ENCODE peak calls at places on chromosomes 4 and X, in five cellular contexts. One of them, this sample, is unnamed.

GRCh38 chrX:38618152-38618551 is 56.8 kb downstream of the TSPAN7 start:
- DNase-seq in GM23248: no peak
- DNase-seq in fibroblast of the aortic adventitia: no peak
- DNase-seq in AG10803: no peak
- DNase-seq in Peyer's patch: no peak
- DNase-seq in this sample: no peak

GRCh38 chrX:15056044-15056443 is 182.8 kb downstream of the MOSPD2 start:
- DNase-seq in GM23248: peak
- DNase-seq in fibroblast of the aortic adventitia: no peak
- DNase-seq in AG10803: no peak
- DNase-seq in Peyer's patch: no peak
- DNase-seq in this sample: no peak

GRCh38 chr4:1479454-1479853 is 73.2 kb upstream of the NKX1-1 start:
- DNase-seq in GM23248: no peak
- DNase-seq in fibroblast of the aortic adventitia: no peak
- DNase-seq in AG10803: no peak
- DNase-seq in Peyer's patch: no peak
- DNase-seq in this sample: no peak

GRCh38 chr4:1378559-1379231 is 27.5 kb downstream of the NKX1-1 start:
- DNase-seq in GM23248: no peak
- DNase-seq in fibroblast of the aortic adventitia: no peak
- DNase-seq in AG10803: no peak
- DNase-seq in Peyer's patch: no peak
- DNase-seq in this sample: no peak

GRCh38 chr4:7960790-7961655 is 21.4 kb upstream of the AFAP1 start:
- DNase-seq in GM23248: peak
- DNase-seq in fibroblast of the aortic adventitia: peak
- DNase-seq in AG10803: peak
- DNase-seq in Peyer's patch: no peak
- DNase-seq in this sample: no peak

GRCh38 chr4:128244379-128244778 is 43.2 kb downstream of the PGRMC2 start:
- DNase-seq in GM23248: peak
- DNase-seq in fibroblast of the aortic adventitia: no peak
- DNase-seq in AG10803: peak
- DNase-seq in Peyer's patch: no peak
- DNase-seq in this sample: no peak

GRCh38 chrX:34656467-34656841 is 631 bp downstream of the TMEM47 start:
- DNase-seq in GM23248: peak
- DNase-seq in fibroblast of the aortic adventitia: no peak
- DNase-seq in AG10803: no peak
- DNase-seq in Peyer's patch: no peak
- DNase-seq in this sample: no peak

GRCh38 chr4:25580633-25581467 is 74.8 kb upstream of the SLC34A2 start:
- DNase-seq in GM23248: peak
- DNase-seq in fibroblast of the aortic adventitia: no peak
- DNase-seq in AG10803: no peak
- DNase-seq in Peyer's patch: peak
- DNase-seq in this sample: no peak

GRCh38 chr4:37882665-37883296 is 8.1 kb upstream of the TBC1D1 start:
- DNase-seq in GM23248: no peak
- DNase-seq in fibroblast of the aortic adventitia: no peak
- DNase-seq in AG10803: no peak
- DNase-seq in Peyer's patch: no peak
- DNase-seq in this sample: no peak

GRCh38 chr4:108367751-108368150 is 199.0 kb upstream of the LEF1 start:
- DNase-seq in GM23248: no peak
- DNase-seq in fibroblast of the aortic adventitia: no peak
- DNase-seq in AG10803: no peak
- DNase-seq in Peyer's patch: no peak
- DNase-seq in this sample: no peak

GRCh38 chr4:156783963-156784362 is 187.6 kb downstream of the PDGFC start:
- DNase-seq in GM23248: no peak
- DNase-seq in fibroblast of the aortic adventitia: no peak
- DNase-seq in AG10803: no peak
- DNase-seq in Peyer's patch: no peak
- DNase-seq in this sample: no peak

GRCh38 chrX:1554469-1555210 is 17.7 kb upstream of the P2RY8 start:
- DNase-seq in GM23248: no peak
- DNase-seq in fibroblast of the aortic adventitia: no peak
- DNase-seq in AG10803: no peak
- DNase-seq in Peyer's patch: peak
- DNase-seq in this sample: no peak

GRCh38 chr4:149441338-149441737 is 374.3 kb downstream of the IQCM start:
- DNase-seq in GM23248: peak
- DNase-seq in fibroblast of the aortic adventitia: peak
- DNase-seq in AG10803: peak
- DNase-seq in Peyer's patch: no peak
- DNase-seq in this sample: no peak

GRCh38 chr4:25938251-25939186 is 24.5 kb downstream of the SMIM20 start:
- DNase-seq in GM23248: peak
- DNase-seq in fibroblast of the aortic adventitia: peak
- DNase-seq in AG10803: peak
- DNase-seq in Peyer's patch: no peak
- DNase-seq in this sample: peak

GRCh38 chr4:143083811-143084472 is 100.8 kb upstream of the USP38 start:
- DNase-seq in GM23248: peak
- DNase-seq in fibroblast of the aortic adventitia: no peak
- DNase-seq in AG10803: peak
- DNase-seq in Peyer's patch: no peak
- DNase-seq in this sample: no peak

GRCh38 chrX:19705196-19705769 is 182.1 kb downstream of the SH3KBP1 start:
- DNase-seq in GM23248: peak
- DNase-seq in fibroblast of the aortic adventitia: peak
- DNase-seq in AG10803: peak
- DNase-seq in Peyer's patch: no peak
- DNase-seq in this sample: no peak

GRCh38 chr4:173420324-173420752 is 21.4 kb upstream of the SCRG1 start:
- DNase-seq in GM23248: peak
- DNase-seq in fibroblast of the aortic adventitia: peak
- DNase-seq in AG10803: peak
- DNase-seq in Peyer's patch: no peak
- DNase-seq in this sample: no peak

GRCh38 chr4:142815834-142816233 is 30.3 kb downstream of the INPP4B start:
- DNase-seq in GM23248: peak
- DNase-seq in fibroblast of the aortic adventitia: peak
- DNase-seq in AG10803: peak
- DNase-seq in Peyer's patch: no peak
- DNase-seq in this sample: no peak

GRCh38 chr4:72893354-72894066 is 176.0 kb downstream of the COX18 start:
- DNase-seq in GM23248: no peak
- DNase-seq in fibroblast of the aortic adventitia: peak
- DNase-seq in AG10803: no peak
- DNase-seq in Peyer's patch: no peak
- DNase-seq in this sample: no peak

GRCh38 chr4:154559141-154559841 is 3.5 kb upstream of the FGB start:
- DNase-seq in GM23248: peak
- DNase-seq in fibroblast of the aortic adventitia: peak
- DNase-seq in AG10803: peak
- DNase-seq in Peyer's patch: no peak
- DNase-seq in this sample: peak

GRCh38 chr4:113849771-113850170 is 88.2 kb upstream of the CAMK2D start:
- DNase-seq in GM23248: peak
- DNase-seq in fibroblast of the aortic adventitia: peak
- DNase-seq in AG10803: peak
- DNase-seq in Peyer's patch: no peak
- DNase-seq in this sample: no peak

GRCh38 chr4:13670456-13671150 is 43.1 kb upstream of the BOD1L1 start:
- DNase-seq in GM23248: no peak
- DNase-seq in fibroblast of the aortic adventitia: no peak
- DNase-seq in AG10803: no peak
- DNase-seq in Peyer's patch: no peak
- DNase-seq in this sample: no peak

GRCh38 chrX:13369541-13370140 is 49.8 kb upstream of the ATXN3L start:
- DNase-seq in GM23248: no peak
- DNase-seq in fibroblast of the aortic adventitia: no peak
- DNase-seq in AG10803: no peak
- DNase-seq in Peyer's patch: no peak
- DNase-seq in this sample: no peak

GRCh38 chrX:44042731-44043130 is 69.5 kb upstream of the NDP start:
- DNase-seq in GM23248: peak
- DNase-seq in fibroblast of the aortic adventitia: peak
- DNase-seq in AG10803: no peak
- DNase-seq in Peyer's patch: no peak
- DNase-seq in this sample: no peak

GRCh38 chr4:150859435-150859834 is 155.6 kb downstream of the LRBA start:
- DNase-seq in GM23248: no peak
- DNase-seq in fibroblast of the aortic adventitia: no peak
- DNase-seq in AG10803: no peak
- DNase-seq in Peyer's patch: no peak
- DNase-seq in this sample: no peak

GRCh38 chr4:85571008-85571407 is 96.1 kb downstream of the ARHGAP24 start:
- DNase-seq in GM23248: no peak
- DNase-seq in fibroblast of the aortic adventitia: no peak
- DNase-seq in AG10803: no peak
- DNase-seq in Peyer's patch: no peak
- DNase-seq in this sample: peak

GRCh38 chr4:183541081-183542045 is 36.5 kb downstream of the ING2 start:
- DNase-seq in GM23248: no peak
- DNase-seq in fibroblast of the aortic adventitia: peak
- DNase-seq in AG10803: peak
- DNase-seq in Peyer's patch: no peak
- DNase-seq in this sample: no peak

GRCh38 chrX:115616943-115617563 is 56.1 kb downstream of the PLS3 start:
- DNase-seq in GM23248: peak
- DNase-seq in fibroblast of the aortic adventitia: peak
- DNase-seq in AG10803: peak
- DNase-seq in Peyer's patch: no peak
- DNase-seq in this sample: peak

GRCh38 chr4:137116144-137116543 is 416.1 kb downstream of the PCDH18 start:
- DNase-seq in GM23248: no peak
- DNase-seq in fibroblast of the aortic adventitia: no peak
- DNase-seq in AG10803: no peak
- DNase-seq in Peyer's patch: no peak
- DNase-seq in this sample: no peak

GRCh38 chr4:76578002-76578560 is 143.1 kb downstream of the SHROOM3 start:
- DNase-seq in GM23248: no peak
- DNase-seq in fibroblast of the aortic adventitia: no peak
- DNase-seq in AG10803: no peak
- DNase-seq in Peyer's patch: no peak
- DNase-seq in this sample: no peak

DNA sequence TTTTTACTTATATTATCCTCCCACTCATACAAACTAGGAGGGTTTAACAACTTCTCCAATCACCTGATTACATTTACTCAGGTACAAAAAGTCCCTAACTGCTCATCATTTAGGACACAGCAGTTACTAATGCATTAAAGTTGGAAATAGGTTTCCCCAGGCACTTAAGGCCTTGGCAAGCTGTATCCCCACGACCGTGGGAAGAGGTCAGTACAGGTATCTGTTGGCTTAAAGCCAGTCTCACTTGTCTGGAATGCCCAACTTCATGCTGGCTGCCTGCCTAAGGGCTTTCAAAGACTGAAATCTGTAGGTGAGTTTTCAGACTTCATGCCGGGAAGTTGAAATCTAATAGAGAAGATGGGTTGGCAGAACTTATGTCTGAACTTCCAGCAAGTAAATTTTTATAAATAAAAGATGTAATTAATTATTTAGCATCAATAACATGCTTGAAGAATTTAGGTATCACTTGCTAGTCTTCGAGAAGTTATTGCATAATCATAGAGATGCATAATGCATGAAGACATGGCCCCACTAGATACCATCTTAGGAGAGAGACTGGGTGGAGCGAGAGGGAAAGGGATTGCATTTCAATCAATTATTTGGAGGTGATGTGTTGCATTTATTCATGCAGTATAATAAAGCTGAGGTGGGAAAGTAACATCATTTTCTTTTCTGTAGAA is 54.2 kb downstream of the SCD5 start:
- DNase-seq in GM23248: peak
- DNase-seq in fibroblast of the aortic adventitia: no peak
- DNase-seq in AG10803: no peak
- DNase-seq in Peyer's patch: no peak
- DNase-seq in this sample: no peak
- H3K4me3 ChIP-seq in GM23248: no peak
- H3K4me3 ChIP-seq in fibroblast of the aortic adventitia: no peak
- H3K4me3 ChIP-seq in AG10803: no peak
- H3K4me3 ChIP-seq in Peyer's patch: no peak
- H3K4me3 ChIP-seq in this sample: no peak

GRCh38 chrX:86103061-86103460 is 45.2 kb upstream of the DACH2 start:
- DNase-seq in GM23248: no peak
- DNase-seq in fibroblast of the aortic adventitia: no peak
- DNase-seq in AG10803: no peak
- DNase-seq in Peyer's patch: no peak
- DNase-seq in this sample: no peak
- H3K4me3 ChIP-seq in GM23248: no peak
- H3K4me3 ChIP-seq in fibroblast of the aortic adventitia: no peak
- H3K4me3 ChIP-seq in AG10803: no peak
- H3K4me3 ChIP-seq in Peyer's patch: no peak
- H3K4me3 ChIP-seq in this sample: no peak

GRCh38 chr4:145936142-145937020 is 2.2 kb downstream of the ZNF827 start:
- DNase-seq in GM23248: peak
- DNase-seq in fibroblast of the aortic adventitia: peak
- DNase-seq in AG10803: peak
- DNase-seq in Peyer's patch: peak
- DNase-seq in this sample: peak

GRCh38 chr4:145933134-145933533 is 5.5 kb downstream of the ZNF827 start:
- DNase-seq in GM23248: peak
- DNase-seq in fibroblast of the aortic adventitia: peak
- DNase-seq in AG10803: peak
- DNase-seq in Peyer's patch: no peak
- DNase-seq in this sample: no peak

GRCh38 chr4:145937021-145937861 is 1.4 kb downstream of the ZNF827 start:
- DNase-seq in GM23248: peak
- DNase-seq in fibroblast of the aortic adventitia: peak
- DNase-seq in AG10803: peak
- DNase-seq in Peyer's patch: peak
- DNase-seq in this sample: peak

GRCh38 chr4:145934434-145935047 is 4.1 kb downstream of the ZNF827 start:
- DNase-seq in GM23248: peak
- DNase-seq in fibroblast of the aortic adventitia: no peak
- DNase-seq in AG10803: no peak
- DNase-seq in Peyer's patch: no peak
- DNase-seq in this sample: no peak

GRCh38 chr4:145935253-145936141 is 3.1 kb downstream of the ZNF827 start:
- DNase-seq in GM23248: peak
- DNase-seq in fibroblast of the aortic adventitia: peak
- DNase-seq in AG10803: no peak
- DNase-seq in Peyer's patch: peak
- DNase-seq in this sample: peak
- H3K4me3 ChIP-seq in GM23248: peak
- H3K4me3 ChIP-seq in fibroblast of the aortic adventitia: peak
- H3K4me3 ChIP-seq in AG10803: peak
- H3K4me3 ChIP-seq in Peyer's patch: peak
- H3K4me3 ChIP-seq in this sample: peak

GRCh38 chrX:154532690-154533089 is 14.0 kb downstream of the G6PD start:
- DNase-seq in GM23248: no peak
- DNase-seq in fibroblast of the aortic adventitia: no peak
- DNase-seq in AG10803: no peak
- DNase-seq in Peyer's patch: no peak
- DNase-seq in this sample: no peak

GRCh38 chrX:154529206-154529612 is 13.2 kb upstream of the FAM3A start:
- DNase-seq in GM23248: no peak
- DNase-seq in fibroblast of the aortic adventitia: peak
- DNase-seq in AG10803: no peak
- DNase-seq in Peyer's patch: no peak
- DNase-seq in this sample: no peak

GRCh38 chrX:154526901-154527675 is 11.1 kb upstream of the FAM3A start:
- DNase-seq in GM23248: peak
- DNase-seq in fibroblast of the aortic adventitia: peak
- DNase-seq in AG10803: peak
- DNase-seq in Peyer's patch: peak
- DNase-seq in this sample: peak

GRCh38 chrX:154531626-154532025 is 15.0 kb downstream of the G6PD start:
- DNase-seq in GM23248: peak
- DNase-seq in fibroblast of the aortic adventitia: peak
- DNase-seq in AG10803: no peak
- DNase-seq in Peyer's patch: no peak
- DNase-seq in this sample: no peak

GRCh38 chrX:154530286-154530685 is 14.3 kb upstream of the FAM3A start:
- DNase-seq in GM23248: no peak
- DNase-seq in fibroblast of the aortic adventitia: no peak
- DNase-seq in AG10803: no peak
- DNase-seq in Peyer's patch: no peak
- DNase-seq in this sample: no peak
- H3K4me3 ChIP-seq in GM23248: no peak
- H3K4me3 ChIP-seq in fibroblast of the aortic adventitia: no peak
- H3K4me3 ChIP-seq in AG10803: no peak
- H3K4me3 ChIP-seq in Peyer's patch: no peak
- H3K4me3 ChIP-seq in this sample: no peak